ENCODE peak calls at places on chromosomes 7 and 10, in four cellular contexts. One of them, this sample, is unnamed.
A peak's percentile ranks its signal among the peaks of the same experiment; 100 is the strongest.

GRCh38 chr7:2403718-2404648 is 572 bp downstream of the CHST12 start:
- DNase-seq in RCC 7860: peak; percentile 11
- DNase-seq in myocyte: peak; percentile 67
- DNase-seq in endothelial cell: peak; percentile 51
- DNase-seq in this sample: peak; percentile 56

GRCh38 chr7:40299097-40299496 is 164.3 kb downstream of the SUGCT start:
- DNase-seq in RCC 7860: peak; percentile 92
- DNase-seq in myocyte: peak; percentile 68
- DNase-seq in endothelial cell: no peak
- DNase-seq in this sample: peak; percentile 11

GRCh38 chr10:25552283-25552919 is 377.6 kb downstream of the GPR158 start:
- DNase-seq in RCC 7860: no peak
- DNase-seq in myocyte: no peak
- DNase-seq in endothelial cell: no peak
- DNase-seq in this sample: no peak

GRCh38 chr10:69874464-69874863 is 72.8 kb downstream of the COL13A1 start:
- DNase-seq in RCC 7860: peak; percentile 74
- DNase-seq in myocyte: peak; percentile 57
- DNase-seq in endothelial cell: no peak
- DNase-seq in this sample: no peak

GRCh38 chr10:103849880-103850571 is 5.3 kb downstream of the SH3PXD2A start:
- DNase-seq in RCC 7860: peak; percentile 80
- DNase-seq in myocyte: peak; percentile 81
- DNase-seq in endothelial cell: no peak
- DNase-seq in this sample: peak; percentile 45

GRCh38 chr10:88281592-88282268 is 301.4 kb downstream of the RNLS start:
- DNase-seq in RCC 7860: peak; percentile 53
- DNase-seq in myocyte: no peak
- DNase-seq in endothelial cell: no peak
- DNase-seq in this sample: no peak

GRCh38 chr7:74356589-74357315 is 67.5 kb downstream of the CLIP2 start:
- DNase-seq in RCC 7860: peak; percentile 55
- DNase-seq in myocyte: no peak
- DNase-seq in endothelial cell: no peak
- DNase-seq in this sample: no peak

GRCh38 chr10:92907280-92907679 is 59.0 kb downstream of the EXOC6 start:
- DNase-seq in RCC 7860: no peak
- DNase-seq in myocyte: no peak
- DNase-seq in endothelial cell: no peak
- DNase-seq in this sample: no peak

GRCh38 chr7:140696024-140696678 is 357 bp upstream of the NDUFB2 start:
- DNase-seq in RCC 7860: peak; percentile 77
- DNase-seq in myocyte: peak; percentile 98
- DNase-seq in endothelial cell: peak; percentile 95
- DNase-seq in this sample: peak; percentile 95

GRCh38 chr7:69246758-69247157 is 351.5 kb upstream of the AUTS2 start:
- DNase-seq in RCC 7860: no peak
- DNase-seq in myocyte: no peak
- DNase-seq in endothelial cell: no peak
- DNase-seq in this sample: no peak

GRCh38 chr7:132402751-132403245 is 173.5 kb downstream of the PLXNA4 start:
- DNase-seq in RCC 7860: no peak
- DNase-seq in myocyte: no peak
- DNase-seq in endothelial cell: no peak
- DNase-seq in this sample: no peak

GRCh38 chr10:71527135-71527534 is 130.4 kb downstream of the CDH23 start:
- DNase-seq in RCC 7860: peak; percentile 69
- DNase-seq in myocyte: no peak
- DNase-seq in endothelial cell: no peak
- DNase-seq in this sample: no peak

GRCh38 chr7:99030145-99030856 is 113.6 kb downstream of the SMURF1 start:
- DNase-seq in RCC 7860: no peak
- DNase-seq in myocyte: peak; percentile 9
- DNase-seq in endothelial cell: no peak
- DNase-seq in this sample: no peak

GRCh38 chr7:157497744-157498541 is 161.1 kb downstream of the DNAJB6 start:
- DNase-seq in RCC 7860: no peak
- DNase-seq in myocyte: no peak
- DNase-seq in endothelial cell: no peak
- DNase-seq in this sample: no peak

GRCh38 chr10:71727429-71728217 is 8.0 kb upstream of the C10orf105 start:
- DNase-seq in RCC 7860: no peak
- DNase-seq in myocyte: peak; percentile 90
- DNase-seq in endothelial cell: no peak
- DNase-seq in this sample: peak; percentile 32

GRCh38 chr7:38424750-38425463 is 151.5 kb upstream of the TARP start:
- DNase-seq in RCC 7860: no peak
- DNase-seq in myocyte: no peak
- DNase-seq in endothelial cell: no peak
- DNase-seq in this sample: no peak

GRCh38 chr7:128781126-128781525 is 5.5 kb upstream of the OPN1SW start:
- DNase-seq in RCC 7860: no peak
- DNase-seq in myocyte: peak; percentile 63
- DNase-seq in endothelial cell: no peak
- DNase-seq in this sample: no peak

GRCh38 chr7:66050990-66051424 is 24.6 kb upstream of the ASL start:
- DNase-seq in RCC 7860: peak; percentile 87
- DNase-seq in myocyte: peak; percentile 92
- DNase-seq in endothelial cell: no peak
- DNase-seq in this sample: peak; percentile 58

GRCh38 chr7:54546081-54546985 is 4.2 kb downstream of the VSTM2A start:
- DNase-seq in RCC 7860: no peak
- DNase-seq in myocyte: no peak
- DNase-seq in endothelial cell: peak; percentile 79
- DNase-seq in this sample: no peak

GRCh38 chr7:101684980-101685323 is 55.9 kb upstream of the MYL10 start:
- DNase-seq in RCC 7860: no peak
- DNase-seq in myocyte: no peak
- DNase-seq in endothelial cell: no peak
- DNase-seq in this sample: no peak

GRCh38 chr10:4488924-4489323 is 337.1 kb upstream of the AKR1E2 start:
- DNase-seq in RCC 7860: no peak
- DNase-seq in myocyte: peak; percentile 12
- DNase-seq in endothelial cell: no peak
- DNase-seq in this sample: peak; percentile 6

GRCh38 chr7:22190736-22191135 is 166.2 kb downstream of the RAPGEF5 start:
- DNase-seq in RCC 7860: no peak
- DNase-seq in myocyte: no peak
- DNase-seq in endothelial cell: no peak
- DNase-seq in this sample: no peak

GRCh38 chr10:3484306-3485187 is 300.5 kb downstream of the KLF6 start:
- DNase-seq in RCC 7860: no peak
- DNase-seq in myocyte: no peak
- DNase-seq in endothelial cell: no peak
- DNase-seq in this sample: no peak

GRCh38 chr7:151117565-151117964 is 31.3 kb downstream of the AGAP3 start:
- DNase-seq in RCC 7860: no peak
- DNase-seq in myocyte: no peak
- DNase-seq in endothelial cell: no peak
- DNase-seq in this sample: no peak

GRCh38 chr7:152544971-152545619 is 109.3 kb upstream of the KMT2C start:
- DNase-seq in RCC 7860: no peak
- DNase-seq in myocyte: no peak
- DNase-seq in endothelial cell: no peak
- DNase-seq in this sample: no peak

GRCh38 chr10:32167450-32167849 is 111.2 kb upstream of the KIF5B start:
- DNase-seq in RCC 7860: no peak
- DNase-seq in myocyte: peak; percentile 62
- DNase-seq in endothelial cell: no peak
- DNase-seq in this sample: peak; percentile 72

GRCh38 chr7:133044722-133045473 is 37.0 kb downstream of the CHCHD3 start:
- DNase-seq in RCC 7860: no peak
- DNase-seq in myocyte: no peak
- DNase-seq in endothelial cell: peak; percentile 12
- DNase-seq in this sample: no peak

GRCh38 chr7:45347804-45348203 is 190.2 kb downstream of the RAMP3 start:
- DNase-seq in RCC 7860: no peak
- DNase-seq in myocyte: no peak
- DNase-seq in endothelial cell: no peak
- DNase-seq in this sample: peak; percentile 25

GRCh38 chr10:104937528-104937927 is 296.4 kb downstream of the SORCS3 start:
- DNase-seq in RCC 7860: peak; percentile 96
- DNase-seq in myocyte: peak; percentile 1
- DNase-seq in endothelial cell: no peak
- DNase-seq in this sample: no peak

GRCh38 chr10:114288424-114289095 is 49.5 kb downstream of the VWA2 start:
- DNase-seq in RCC 7860: no peak
- DNase-seq in myocyte: no peak
- DNase-seq in endothelial cell: no peak
- DNase-seq in this sample: no peak

GRCh38 chr7:6647080-6647479 is 10.0 kb downstream of the ZNF316 start:
- DNase-seq in RCC 7860: no peak
- DNase-seq in myocyte: no peak
- DNase-seq in endothelial cell: no peak
- DNase-seq in this sample: no peak

GRCh38 chr7:105787793-105788192 is 88.6 kb downstream of the ATXN7L1 start:
- DNase-seq in RCC 7860: no peak
- DNase-seq in myocyte: no peak
- DNase-seq in endothelial cell: no peak
- DNase-seq in this sample: no peak

GRCh38 chr10:77925410-77925794 is 1.2 kb downstream of the DLG5 start:
- DNase-seq in RCC 7860: peak; percentile 9
- DNase-seq in myocyte: peak; percentile 57
- DNase-seq in endothelial cell: no peak
- DNase-seq in this sample: peak; percentile 68

GRCh38 chr10:36534471-36535002 is 590.9 kb upstream of the ANKRD30A start:
- DNase-seq in RCC 7860: peak; percentile 81
- DNase-seq in myocyte: peak; percentile 57
- DNase-seq in endothelial cell: no peak
- DNase-seq in this sample: peak; percentile 82

GRCh38 chr7:135117096-135117495 is 30.8 kb upstream of the TMEM140 start:
- DNase-seq in RCC 7860: no peak
- DNase-seq in myocyte: no peak
- DNase-seq in endothelial cell: no peak
- DNase-seq in this sample: no peak

GRCh38 chr7:3436746-3437145 is 135.7 kb downstream of the SDK1 start:
- DNase-seq in RCC 7860: peak; percentile 24
- DNase-seq in myocyte: peak; percentile 33
- DNase-seq in endothelial cell: no peak
- DNase-seq in this sample: no peak

GRCh38 chr10:75987610-75988009 is 556.2 kb downstream of the LRMDA start:
- DNase-seq in RCC 7860: peak; percentile 27
- DNase-seq in myocyte: peak; percentile 27
- DNase-seq in endothelial cell: no peak
- DNase-seq in this sample: no peak

GRCh38 chr7:129664029-129665012 is 52.8 kb downstream of the NRF1 start:
- DNase-seq in RCC 7860: peak; percentile 70
- DNase-seq in myocyte: peak; percentile 81
- DNase-seq in endothelial cell: no peak
- DNase-seq in this sample: peak; percentile 79

GRCh38 chr7:43758029-43758860 is at the start of gene BLVRA:
- DNase-seq in RCC 7860: no peak
- DNase-seq in myocyte: peak; percentile 71
- DNase-seq in endothelial cell: peak; percentile 55
- DNase-seq in this sample: peak; percentile 68

This sample was measured in SJCRH30.